ENCODE peak calls at places on chromosomes 16 and 17, in seven cellular contexts. G, I, V, N, D, Y and J are unnamed samples.

GRCh38 chr16:14510939-14511797 is 118.9 kb downstream of the PARN start:
- DNase-seq in G (no peak), I (no peak), V (no peak), N (no peak), D (no peak), Y (peak), J (no peak)

GRCh38 chr17:78957076-78957475 is 22.6 kb downstream of the LGALS3BP start:
- DNase-seq in G (no peak), I (no peak), V (no peak), N (no peak), D (no peak), Y (no peak), J (no peak)

GRCh38 chr16:20969386-20969785 is 68.8 kb downstream of the LYRM1 start:
- DNase-seq in G (no peak), I (no peak), V (no peak), N (no peak), D (no peak), Y (no peak), J (no peak)

GRCh38 chr17:68794636-68795503 is 160.3 kb downstream of the ABCA8 start:
- DNase-seq in G (no peak), I (no peak), V (no peak), N (no peak), D (peak), Y (no peak), J (no peak)

GRCh38 chr17:80872999-80873951 is 118.4 kb upstream of the CHMP6 start:
- DNase-seq in G (no peak), I (no peak), V (no peak), N (no peak), D (no peak), Y (no peak), J (no peak)

GRCh38 chr17:49005140-49005539 is 8.0 kb downstream of the IGF2BP1 start:
- DNase-seq in G (no peak), I (no peak), V (no peak), N (no peak), D (no peak), Y (no peak), J (no peak)

GRCh38 chr16:84072014-84072413 is 29.4 kb upstream of the SLC38A8 start:
- DNase-seq in G (no peak), I (no peak), V (no peak), N (no peak), D (no peak), Y (no peak), J (no peak)

GRCh38 chr17:1957037-1957436 is 68.1 kb downstream of the RTN4RL1 start:
- DNase-seq in G (no peak), I (no peak), V (no peak), N (no peak), D (no peak), Y (no peak), J (no peak)

GRCh38 chr17:72719582-72720493 is 372.6 kb downstream of the SLC39A11 start:
- DNase-seq in G (no peak), I (peak), V (peak), N (no peak), D (no peak), Y (no peak), J (no peak)

GRCh38 chr17:29593546-29594440 is 861 bp downstream of the ANKRD13B start:
- DNase-seq in G (no peak), I (no peak), V (no peak), N (peak), D (no peak), Y (peak), J (no peak)

GRCh38 chr16:67428146-67428731 is 2.7 kb upstream of the HSD11B2 start:
- DNase-seq in G (peak), I (peak), V (no peak), N (peak), D (no peak), Y (peak), J (no peak)

GRCh38 chr17:79541038-79541437 is 69.8 kb downstream of the RBFOX3 start:
- DNase-seq in G (no peak), I (no peak), V (no peak), N (no peak), D (no peak), Y (no peak), J (no peak)

GRCh38 chr17:75032896-75033294 is 13.9 kb downstream of the ATP5PD start:
- DNase-seq in G (peak), I (no peak), V (no peak), N (peak), D (no peak), Y (no peak), J (no peak)